ENCODE peak calls at places on chromosomes 5 and 9, in nine cellular contexts. U is cardiac fibroblast; I is brain microvascular endothelial cell; Y is stimulated activated CD4-positive, alpha-beta T cell treated with anti-CD3 and anti-CD28 coated beads, Interleukin-12 subunit alpha, Interleukin-12 subunit beta, amount 100 ng/mL, for 24 hours; E is AG10803; B is NCI-H1694; F is stimulated activated CD8-positive, alpha-beta memory T cell treated with anti-CD3 and anti-CD28 coated beads, Interleukin-7, amount 100 ng/mL, for 24 hours; H is PC-3; X is fibroblast of villous mesenchyme. S is an unnamed sample.

GRCh38 chr5:123997354-123998215 is 485.6 kb downstream of the CSNK1G3 start:
- DNase-seq in U (peak), I (peak), Y (no peak), E (peak), B (no peak), F (no peak), H (peak), X (peak), S (no peak)

GRCh38 chr9:130165579-130165978 is 6.6 kb upstream of the NCS1 start:
- DNase-seq in U (no peak), I (no peak), Y (no peak), E (no peak), B (no peak), F (no peak), H (no peak), X (no peak), S (no peak)

GRCh38 chr5:39869396-39869795 is 444.6 kb upstream of the DAB2 start:
- DNase-seq in U (no peak), I (no peak), Y (no peak), E (no peak), B (no peak), F (no peak), H (no peak), X (no peak), S (no peak)

GRCh38 chr5:67215592-67216471 is 19.2 kb upstream of the CD180 start:
- DNase-seq in U (peak), I (peak), Y (peak), E (no peak), B (no peak), F (peak), H (no peak), X (peak), S (no peak)

GRCh38 chr5:124289122-124289521 is 457.3 kb downstream of the ZNF608 start:
- DNase-seq in U (no peak), I (no peak), Y (no peak), E (no peak), B (peak), F (no peak), H (no peak), X (no peak), S (no peak)

GRCh38 chr9:108978121-108978694 is 35.1 kb downstream of the CTNNAL1 start:
- DNase-seq in U (no peak), I (no peak), Y (no peak), E (peak), B (no peak), F (no peak), H (no peak), X (no peak), S (no peak)

GRCh38 chr5:138601444-138601843 is 26.2 kb upstream of the HSPA9 start:
- DNase-seq in U (peak), I (peak), Y (no peak), E (peak), B (no peak), F (no peak), H (no peak), X (peak), S (no peak)

GRCh38 chr5:65823820-65824445 is 101.9 kb downstream of the NLN start:
- DNase-seq in U (no peak), I (no peak), Y (no peak), E (no peak), B (no peak), F (no peak), H (no peak), X (no peak), S (no peak)

GRCh38 chr9:14221558-14221957 is 92.4 kb downstream of the NFIB start:
- DNase-seq in U (peak), I (peak), Y (no peak), E (peak), B (no peak), F (no peak), H (peak), X (peak), S (no peak)

S was measured in type B pancreatic cell.